ENCODE peak calls at places on chromosomes 2 and 18, in four cellular contexts. Q is H1, Y is GM12878, G is HepG2. H is an unnamed sample.

GRCh38 chr2:12074126-12074883 is 327.9 kb downstream of the LPIN1 start:
- DNase-seq in Q (no peak), G (no peak), Y (peak; percentile 67), H (peak; percentile 41)

GRCh38 chr2:216671081-216671411 is 24.3 kb downstream of the IGFBP5 start:
- DNase-seq in G (no peak), Y (no peak), Q (no peak), H (no peak)

GRCh38 chr2:100142393-100142792 is at the start of gene AFF3:
- DNase-seq in G (no peak), Q (no peak), Y (peak; percentile 56), H (no peak)

GRCh38 chr2:157182834-157183396 is 74.6 kb upstream of the GALNT5 start:
- DNase-seq in Y (no peak), Q (no peak), G (no peak), H (no peak)

GRCh38 chr2:105308785-105309540 is 20.6 kb downstream of the TGFBRAP1 start:
- DNase-seq in Y (no peak), Q (no peak), G (no peak), H (no peak)

GRCh38 chr2:162113771-162114168 is 38.3 kb downstream of the GCG start:
- DNase-seq in G (peak; percentile 85), Q (no peak), Y (no peak), H (no peak)

GRCh38 chr2:58976374-58977055 is 735.4 kb upstream of the FANCL start:
- DNase-seq in Y (no peak), G (no peak), Q (no peak), H (no peak)

GRCh38 chr2:16568998-16569397 is 96.6 kb downstream of the CYRIA start:
- DNase-seq in Q (no peak), Y (no peak), G (no peak), H (no peak)

GRCh38 chr2:109166811-109167210 is 37.8 kb downstream of the SH3RF3 start:
- DNase-seq in Y (no peak), G (no peak), Q (no peak), H (no peak)

GRCh38 chr2:69482471-69482870 is 45.2 kb upstream of the NFU1 start:
- DNase-seq in Q (no peak), Y (no peak), G (no peak), H (no peak)

GRCh38 chr18:23716516-23716915 is 27.3 kb downstream of the LAMA3 start:
- DNase-seq in Q (no peak), Y (no peak), G (no peak), H (no peak)

GRCh38 chr18:49161627-49162026 is 210.9 kb upstream of the SMAD7 start:
- DNase-seq in Q (no peak), Y (peak; percentile 90), G (no peak), H (peak; percentile 10)

GRCh38 chr2:196225213-196225612 is 53.8 kb upstream of the STK17B start:
- DNase-seq in G (no peak), Y (no peak), Q (no peak), H (no peak)

GRCh38 chr2:181103659-181104058 is 123.3 kb downstream of the UBE2E3 start:
- DNase-seq in G (no peak), Y (no peak), Q (no peak), H (no peak)

GRCh38 chr2:181105562-181105961 is 125.2 kb downstream of the UBE2E3 start:
- DNase-seq in Q (no peak), G (no peak), Y (no peak), H (no peak)

GRCh38 chr2:181106229-181106628 is 125.8 kb downstream of the UBE2E3 start:
- DNase-seq in Y (no peak), Q (no peak), G (no peak), H (peak; percentile 57)

GRCh38 chr2:181104512-181105121 is 124.2 kb downstream of the UBE2E3 start:
- DNase-seq in G (peak; percentile 34), Q (no peak), Y (no peak), H (peak; percentile 20)

DNA sequence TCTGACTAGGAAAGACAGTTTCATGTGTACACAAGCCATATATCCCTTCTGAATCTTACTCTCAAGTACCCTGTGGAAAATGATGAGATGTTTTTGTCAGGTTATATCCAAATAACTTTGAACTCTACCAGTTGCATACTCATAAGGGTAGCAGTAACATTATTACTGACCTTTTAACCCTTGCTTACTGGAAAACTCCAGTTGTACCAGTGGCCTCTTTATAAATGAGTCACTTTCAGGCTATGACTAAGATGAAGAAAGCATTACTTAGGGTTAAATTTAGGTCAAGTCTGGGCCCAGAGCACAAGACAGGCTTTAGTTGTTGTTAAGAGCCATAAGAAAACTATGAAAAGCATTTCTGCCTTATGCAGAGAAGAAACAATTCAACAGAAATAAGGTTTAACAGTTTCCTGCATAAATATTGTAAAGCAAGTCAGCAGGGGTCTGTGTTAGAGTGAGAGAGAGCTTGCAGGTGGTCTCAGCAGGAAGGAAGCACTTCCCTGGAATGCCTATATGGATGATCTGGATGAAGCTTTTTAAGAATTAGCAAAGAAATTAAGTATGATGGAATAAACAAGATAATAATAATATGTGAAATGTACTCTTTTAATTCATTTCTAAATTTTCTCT is 126.5 kb downstream of the UBE2E3 start:
- DNase-seq in G (no peak), Y (peak; percentile 74), Q (no peak), H (no peak)
- TF ChIP-seq TCF12 in G (no peak), Y (peak; percentile 40), Q (no peak), H (peak; percentile 88)

GRCh38 chr2:119732451-119733164 is 27.1 kb upstream of the PTPN4 start:
- DNase-seq in Y (no peak), Q (no peak), G (no peak), H (no peak)

GRCh38 chr2:119728421-119728820 is 31.3 kb upstream of the PTPN4 start:
- DNase-seq in Q (no peak), Y (no peak), G (no peak), H (no peak)

GRCh38 chr2:119732026-119732425 is 27.7 kb upstream of the PTPN4 start:
- DNase-seq in Q (no peak), G (no peak), Y (no peak), H (no peak)

GRCh38 chr2:119727493-119727892 is 32.2 kb upstream of the PTPN4 start:
- DNase-seq in Q (no peak), G (no peak), Y (no peak), H (no peak)

DNA sequence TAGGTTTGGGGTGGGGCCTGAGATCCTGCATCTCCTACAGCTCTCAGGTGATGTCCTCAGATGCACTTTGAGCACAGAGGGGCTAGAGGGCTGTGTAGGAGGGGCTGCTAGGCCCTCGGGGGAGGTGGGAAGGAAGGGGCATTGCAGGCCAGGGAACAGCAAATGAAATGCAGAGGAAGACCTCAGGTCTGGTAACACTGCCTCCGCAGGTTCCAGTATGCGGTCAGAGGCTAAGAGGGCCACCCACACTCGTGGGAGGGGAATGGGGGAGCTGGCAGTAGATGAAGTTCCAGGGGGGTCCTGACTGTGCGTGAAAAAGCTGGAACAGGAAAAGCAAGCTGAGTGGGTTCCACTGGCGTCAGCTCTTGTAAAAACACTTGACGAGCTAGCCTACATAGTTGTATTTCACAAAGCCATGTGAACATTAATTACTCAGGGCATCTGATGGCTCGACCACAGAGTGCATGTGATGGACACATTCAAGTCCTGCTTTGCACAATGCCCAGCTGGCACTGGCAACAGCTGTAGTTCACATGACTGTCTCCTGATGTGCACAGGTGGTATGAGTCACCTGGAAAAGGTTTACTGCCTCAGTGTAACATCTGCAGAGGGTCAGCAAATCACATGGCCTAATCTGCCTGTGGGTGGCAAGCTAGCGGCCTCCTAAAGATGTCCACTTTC is 29.0 kb upstream of the PTPN4 start:
- DNase-seq in Q (no peak), G (no peak), Y (no peak), H (no peak)
- TF ChIP-seq TCF12 in Q (no peak), G (no peak), Y (no peak), H (no peak)

DNA sequence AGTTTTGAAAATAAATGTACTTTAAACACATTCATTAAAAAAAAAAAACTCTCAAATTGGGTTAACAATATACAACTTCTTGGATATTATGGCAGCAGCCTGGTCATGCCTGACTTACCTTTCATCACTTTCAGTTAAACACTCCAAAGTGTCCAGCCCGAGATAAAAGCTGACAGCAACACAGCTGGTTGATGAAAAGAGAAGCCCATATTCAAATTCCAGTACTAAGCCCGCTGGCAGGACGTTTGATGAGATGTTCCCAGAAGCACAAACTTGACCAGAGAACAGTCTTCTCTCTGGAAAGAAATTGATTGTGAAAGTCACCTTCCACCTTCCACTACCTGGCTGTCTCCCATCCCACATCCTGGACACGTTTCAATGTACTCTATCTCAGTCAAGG is 586.3 kb downstream of the TDRD15 start:
- DNase-seq in G (no peak), Y (no peak), Q (no peak), H (no peak)
- TF ChIP-seq TCF12 in G (no peak), Y (no peak), Q (no peak), H (no peak)

GRCh38 chr2:61538920-61539559 is 884 bp upstream of the XPO1 start:
- DNase-seq in Q (no peak), Y (peak; percentile 23), G (peak; percentile 54), H (peak; percentile 8)
- TF ChIP-seq TCF12 in Q (no peak), Y (no peak), G (no peak), H (no peak)

GRCh38 chr2:39435974-39436591 is 1.0 kb downstream of the MAP4K3 start:
- DNase-seq in Q (no peak), Y (no peak), G (peak; percentile 49), H (peak; percentile 73)
- TF ChIP-seq TCF12 in Q (no peak), Y (no peak), G (no peak), H (peak; percentile 32)